ENCODE peak calls at places on chromosome 7, in nine cellular contexts. One of them, this sample, is unnamed.

GRCh38 chr7:140911746-140912145 is 13.0 kb downstream of the BRAF start:
- DNase-seq in endothelial cell of umbilical vein: no peak
- DNase-seq in GM12891: no peak
- DNase-seq in spleen: no peak
- DNase-seq in breast epithelium: no peak
- DNase-seq in HCT116: no peak
- DNase-seq in sigmoid colon: no peak
- DNase-seq in transverse colon: no peak
- DNase-seq in GM23338: no peak
- DNase-seq in this sample: no peak

GRCh38 chr7:17696422-17696821 is 243.9 kb downstream of the SNX13 start:
- DNase-seq in endothelial cell of umbilical vein: no peak
- DNase-seq in GM12891: no peak
- DNase-seq in spleen: no peak
- DNase-seq in breast epithelium: peak; percentile 95
- DNase-seq in HCT116: no peak
- DNase-seq in sigmoid colon: peak; percentile 81
- DNase-seq in transverse colon: peak; percentile 16
- DNase-seq in GM23338: no peak
- DNase-seq in this sample: no peak

GRCh38 chr7:151251328-151251925 is 2.9 kb upstream of the SMARCD3 start:
- DNase-seq in endothelial cell of umbilical vein: peak; percentile 24
- DNase-seq in GM12891: no peak
- DNase-seq in spleen: no peak
- DNase-seq in breast epithelium: no peak
- DNase-seq in HCT116: no peak
- DNase-seq in sigmoid colon: peak; percentile 81
- DNase-seq in transverse colon: peak; percentile 54
- DNase-seq in GM23338: peak; percentile 51
- DNase-seq in this sample: no peak

GRCh38 chr7:158572000-158572828 is 15.4 kb downstream of the PTPRN2 start:
- DNase-seq in endothelial cell of umbilical vein: no peak
- DNase-seq in GM12891: no peak
- DNase-seq in spleen: peak; percentile 1
- DNase-seq in breast epithelium: no peak
- DNase-seq in HCT116: no peak
- DNase-seq in sigmoid colon: no peak
- DNase-seq in transverse colon: no peak
- DNase-seq in GM23338: peak; percentile 34
- DNase-seq in this sample: no peak

GRCh38 chr7:2655870-2656614 is 24.3 kb downstream of the TTYH3 start:
- DNase-seq in endothelial cell of umbilical vein: no peak
- DNase-seq in GM12891: no peak
- DNase-seq in spleen: peak; percentile 74
- DNase-seq in breast epithelium: no peak
- DNase-seq in HCT116: no peak
- DNase-seq in sigmoid colon: no peak
- DNase-seq in transverse colon: no peak
- DNase-seq in GM23338: no peak
- DNase-seq in this sample: no peak

GRCh38 chr7:70376561-70377031 is 755.3 kb upstream of the GALNT17 start:
- DNase-seq in endothelial cell of umbilical vein: no peak
- DNase-seq in GM12891: no peak
- DNase-seq in spleen: no peak
- DNase-seq in breast epithelium: no peak
- DNase-seq in HCT116: no peak
- DNase-seq in sigmoid colon: no peak
- DNase-seq in transverse colon: no peak
- DNase-seq in GM23338: no peak
- DNase-seq in this sample: no peak

GRCh38 chr7:37234928-37235327 is 213.7 kb downstream of the ELMO1 start:
- DNase-seq in endothelial cell of umbilical vein: peak; percentile 56
- DNase-seq in GM12891: no peak
- DNase-seq in spleen: no peak
- DNase-seq in breast epithelium: no peak
- DNase-seq in HCT116: peak; percentile 8
- DNase-seq in sigmoid colon: no peak
- DNase-seq in transverse colon: no peak
- DNase-seq in GM23338: peak; percentile 70
- DNase-seq in this sample: no peak

GRCh38 chr7:77407906-77408305 is 8.2 kb downstream of the GSAP start:
- DNase-seq in endothelial cell of umbilical vein: no peak
- DNase-seq in GM12891: no peak
- DNase-seq in spleen: no peak
- DNase-seq in breast epithelium: no peak
- DNase-seq in HCT116: no peak
- DNase-seq in sigmoid colon: no peak
- DNase-seq in transverse colon: no peak
- DNase-seq in GM23338: no peak
- DNase-seq in this sample: no peak

GRCh38 chr7:79968894-79969293 is 165.7 kb upstream of the GNAI1 start:
- DNase-seq in endothelial cell of umbilical vein: no peak
- DNase-seq in GM12891: no peak
- DNase-seq in spleen: no peak
- DNase-seq in breast epithelium: no peak
- DNase-seq in HCT116: no peak
- DNase-seq in sigmoid colon: no peak
- DNase-seq in transverse colon: no peak
- DNase-seq in GM23338: peak; percentile 30
- DNase-seq in this sample: no peak

GRCh38 chr7:101688183-101688831 is 59.2 kb upstream of the MYL10 start:
- DNase-seq in endothelial cell of umbilical vein: peak; percentile 58
- DNase-seq in GM12891: peak; percentile 91
- DNase-seq in spleen: peak; percentile 96
- DNase-seq in breast epithelium: peak; percentile 34
- DNase-seq in HCT116: peak; percentile 34
- DNase-seq in sigmoid colon: peak; percentile 88
- DNase-seq in transverse colon: peak; percentile 84
- DNase-seq in GM23338: peak; percentile 85
- DNase-seq in this sample: no peak

GRCh38 chr7:129914536-129915272 is 38.1 kb downstream of the UBE2H start:
- DNase-seq in endothelial cell of umbilical vein: peak; percentile 27
- DNase-seq in GM12891: no peak
- DNase-seq in spleen: no peak
- DNase-seq in breast epithelium: no peak
- DNase-seq in HCT116: no peak
- DNase-seq in sigmoid colon: no peak
- DNase-seq in transverse colon: no peak
- DNase-seq in GM23338: no peak
- DNase-seq in this sample: no peak

GRCh38 chr7:18429547-18429946 is 66.0 kb upstream of the HDAC9 start:
- DNase-seq in endothelial cell of umbilical vein: peak; percentile 33
- DNase-seq in GM12891: no peak
- DNase-seq in spleen: no peak
- DNase-seq in breast epithelium: no peak
- DNase-seq in HCT116: no peak
- DNase-seq in sigmoid colon: no peak
- DNase-seq in transverse colon: no peak
- DNase-seq in GM23338: no peak
- DNase-seq in this sample: no peak

GRCh38 chr7:97298561-97298960 is 181.1 kb downstream of the SDHAF3 start:
- DNase-seq in endothelial cell of umbilical vein: no peak
- DNase-seq in GM12891: no peak
- DNase-seq in spleen: no peak
- DNase-seq in breast epithelium: no peak
- DNase-seq in HCT116: no peak
- DNase-seq in sigmoid colon: no peak
- DNase-seq in transverse colon: no peak
- DNase-seq in GM23338: no peak
- DNase-seq in this sample: no peak

GRCh38 chr7:106717254-106717996 is 56.5 kb upstream of the CCDC71L start:
- DNase-seq in endothelial cell of umbilical vein: peak; percentile 29
- DNase-seq in GM12891: no peak
- DNase-seq in spleen: no peak
- DNase-seq in breast epithelium: no peak
- DNase-seq in HCT116: no peak
- DNase-seq in sigmoid colon: no peak
- DNase-seq in transverse colon: no peak
- DNase-seq in GM23338: no peak
- DNase-seq in this sample: no peak

GRCh38 chr7:2601065-2601464 is 30.7 kb upstream of the TTYH3 start:
- DNase-seq in endothelial cell of umbilical vein: no peak
- DNase-seq in GM12891: no peak
- DNase-seq in spleen: no peak
- DNase-seq in breast epithelium: no peak
- DNase-seq in HCT116: no peak
- DNase-seq in sigmoid colon: no peak
- DNase-seq in transverse colon: no peak
- DNase-seq in GM23338: peak; percentile 84
- DNase-seq in this sample: no peak

GRCh38 chr7:121890833-121891232 is 17.9 kb downstream of the PTPRZ1 start:
- DNase-seq in endothelial cell of umbilical vein: no peak
- DNase-seq in GM12891: no peak
- DNase-seq in spleen: no peak
- DNase-seq in breast epithelium: no peak
- DNase-seq in HCT116: no peak
- DNase-seq in sigmoid colon: no peak
- DNase-seq in transverse colon: no peak
- DNase-seq in GM23338: peak; percentile 35
- DNase-seq in this sample: no peak

GRCh38 chr7:68676789-68677535 is 921.3 kb upstream of the AUTS2 start:
- DNase-seq in endothelial cell of umbilical vein: no peak
- DNase-seq in GM12891: no peak
- DNase-seq in spleen: no peak
- DNase-seq in breast epithelium: no peak
- DNase-seq in HCT116: no peak
- DNase-seq in sigmoid colon: no peak
- DNase-seq in transverse colon: no peak
- DNase-seq in GM23338: no peak
- DNase-seq in this sample: no peak

GRCh38 chr7:17390392-17390791 is 91.9 kb downstream of the AHR start:
- DNase-seq in endothelial cell of umbilical vein: no peak
- DNase-seq in GM12891: no peak
- DNase-seq in spleen: no peak
- DNase-seq in breast epithelium: no peak
- DNase-seq in HCT116: no peak
- DNase-seq in sigmoid colon: no peak
- DNase-seq in transverse colon: no peak
- DNase-seq in GM23338: no peak
- DNase-seq in this sample: no peak

GRCh38 chr7:100119075-100119700 is at the start of the genes CNPY4 and TAF6:
- DNase-seq in endothelial cell of umbilical vein: peak; percentile 96
- DNase-seq in GM12891: peak; percentile 98
- DNase-seq in spleen: peak; percentile 98
- DNase-seq in breast epithelium: peak; percentile 93
- DNase-seq in HCT116: peak; percentile 94
- DNase-seq in sigmoid colon: peak; percentile 98
- DNase-seq in transverse colon: peak; percentile 96
- DNase-seq in GM23338: peak; percentile 98
- DNase-seq in this sample: peak; percentile 96
- TF ChIP-seq POLR2AphosphoS5 in endothelial cell of umbilical vein: peak; percentile 74
- TF ChIP-seq POLR2AphosphoS5 in GM12891: no peak
- TF ChIP-seq POLR2AphosphoS5 in spleen: peak; percentile 92
- TF ChIP-seq POLR2AphosphoS5 in breast epithelium: peak; percentile 56
- TF ChIP-seq POLR2AphosphoS5 in HCT116: peak; percentile 88
- TF ChIP-seq POLR2AphosphoS5 in sigmoid colon: peak; percentile 67
- TF ChIP-seq POLR2AphosphoS5 in transverse colon: peak; percentile 48
- TF ChIP-seq POLR2AphosphoS5 in GM23338: peak; percentile 67
- TF ChIP-seq POLR2AphosphoS5 in this sample: peak; percentile 91

DNA sequence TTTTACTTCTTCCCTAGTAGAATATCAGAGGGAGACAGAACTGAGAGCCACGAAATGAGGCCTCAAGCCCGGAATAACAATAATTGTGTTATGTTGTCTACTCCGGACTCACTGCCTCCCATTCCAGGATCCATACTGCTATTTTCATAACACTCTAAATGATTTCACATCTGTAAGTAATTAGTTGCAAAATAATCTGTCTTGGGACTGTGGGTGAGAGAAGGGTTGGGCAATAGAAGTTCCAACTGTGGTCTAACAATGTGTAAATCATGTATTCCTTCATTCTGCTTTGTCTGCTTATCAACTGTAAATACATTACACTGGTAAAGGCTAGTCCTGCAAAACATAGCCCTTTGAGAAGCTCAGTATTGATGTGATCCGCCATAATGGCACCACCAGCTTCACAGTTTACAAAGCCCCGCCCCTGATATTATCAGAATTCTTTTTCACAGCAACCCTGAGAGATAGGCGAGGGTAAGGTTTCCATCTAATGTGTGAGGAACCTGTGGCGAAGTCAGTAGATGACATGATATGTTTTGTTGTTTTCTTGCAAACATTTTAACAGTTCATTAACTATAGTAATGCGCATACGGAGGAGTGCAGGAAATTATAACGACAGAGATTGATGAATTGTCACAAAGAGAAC is 265.7 kb upstream of the BMPER start:
- DNase-seq in endothelial cell of umbilical vein: no peak
- DNase-seq in GM12891: no peak
- DNase-seq in spleen: no peak
- DNase-seq in breast epithelium: no peak
- DNase-seq in HCT116: no peak
- DNase-seq in sigmoid colon: no peak
- DNase-seq in transverse colon: no peak
- DNase-seq in GM23338: no peak
- DNase-seq in this sample: no peak
- TF ChIP-seq POLR2AphosphoS5 in endothelial cell of umbilical vein: no peak
- TF ChIP-seq POLR2AphosphoS5 in GM12891: no peak
- TF ChIP-seq POLR2AphosphoS5 in spleen: no peak
- TF ChIP-seq POLR2AphosphoS5 in breast epithelium: no peak
- TF ChIP-seq POLR2AphosphoS5 in HCT116: no peak
- TF ChIP-seq POLR2AphosphoS5 in sigmoid colon: no peak
- TF ChIP-seq POLR2AphosphoS5 in transverse colon: no peak
- TF ChIP-seq POLR2AphosphoS5 in GM23338: no peak
- TF ChIP-seq POLR2AphosphoS5 in this sample: no peak

DNA sequence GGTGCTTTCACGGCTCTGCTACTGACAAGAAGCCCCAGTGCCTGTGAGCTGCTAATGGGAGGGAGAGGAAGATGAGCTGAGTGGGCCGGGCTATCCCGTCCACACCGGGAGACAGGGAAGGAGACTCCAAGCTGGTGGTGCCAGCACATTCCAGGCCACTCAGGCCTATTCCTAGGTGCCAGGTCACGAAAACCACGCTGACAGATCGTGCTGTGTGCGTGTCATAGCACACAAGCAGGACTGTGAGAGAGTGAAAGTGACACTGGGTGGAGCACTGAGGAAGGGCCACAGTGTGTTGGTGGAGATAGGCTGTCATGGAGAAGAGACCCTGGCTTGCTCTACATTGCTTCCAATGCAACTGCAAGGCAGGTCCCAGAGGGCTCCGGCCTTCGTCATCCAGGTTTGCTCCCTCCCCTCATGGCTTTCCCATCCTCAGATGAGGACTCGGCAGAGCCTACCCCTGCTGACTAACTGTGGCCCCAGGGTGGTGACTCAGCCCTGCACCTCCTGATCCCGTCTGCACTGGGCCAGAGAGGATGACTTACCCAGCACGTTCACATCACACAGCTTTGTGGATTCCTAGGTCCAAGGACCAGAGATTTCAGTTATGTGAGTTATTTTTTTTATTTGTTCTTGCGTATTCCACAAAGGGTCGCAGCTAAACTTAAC is 167.3 kb downstream of the EGFR start:
- DNase-seq in endothelial cell of umbilical vein: peak; percentile 42
- DNase-seq in GM12891: no peak
- DNase-seq in spleen: no peak
- DNase-seq in breast epithelium: no peak
- DNase-seq in HCT116: peak; percentile 53
- DNase-seq in sigmoid colon: no peak
- DNase-seq in transverse colon: no peak
- DNase-seq in GM23338: no peak
- DNase-seq in this sample: no peak
- TF ChIP-seq POLR2AphosphoS5 in endothelial cell of umbilical vein: no peak
- TF ChIP-seq POLR2AphosphoS5 in GM12891: no peak
- TF ChIP-seq POLR2AphosphoS5 in spleen: no peak
- TF ChIP-seq POLR2AphosphoS5 in breast epithelium: peak; percentile 19
- TF ChIP-seq POLR2AphosphoS5 in HCT116: peak; percentile 39
- TF ChIP-seq POLR2AphosphoS5 in sigmoid colon: no peak
- TF ChIP-seq POLR2AphosphoS5 in transverse colon: no peak
- TF ChIP-seq POLR2AphosphoS5 in GM23338: no peak
- TF ChIP-seq POLR2AphosphoS5 in this sample: no peak

GRCh38 chr7:76089865-76090495 is 42.1 kb downstream of the MDH2 start:
- DNase-seq in endothelial cell of umbilical vein: no peak
- DNase-seq in GM12891: no peak
- DNase-seq in spleen: no peak
- DNase-seq in breast epithelium: peak; percentile 65
- DNase-seq in HCT116: no peak
- DNase-seq in sigmoid colon: no peak
- DNase-seq in transverse colon: no peak
- DNase-seq in GM23338: no peak
- DNase-seq in this sample: no peak
- TF ChIP-seq POLR2AphosphoS5 in endothelial cell of umbilical vein: no peak
- TF ChIP-seq POLR2AphosphoS5 in GM12891: no peak
- TF ChIP-seq POLR2AphosphoS5 in spleen: no peak
- TF ChIP-seq POLR2AphosphoS5 in breast epithelium: no peak
- TF ChIP-seq POLR2AphosphoS5 in HCT116: no peak
- TF ChIP-seq POLR2AphosphoS5 in sigmoid colon: no peak
- TF ChIP-seq POLR2AphosphoS5 in transverse colon: no peak
- TF ChIP-seq POLR2AphosphoS5 in GM23338: no peak
- TF ChIP-seq POLR2AphosphoS5 in this sample: no peak

This sample was measured in vagina.